ENCODE peak calls at places on chromosomes 3 and 15, in five cellular contexts. T is breast epithelium, X is uterus, M is fibroblast of lung, R is MM.1S. B is an unnamed sample.

GRCh38 chr3:56985460-56986327 is 74.8 kb upstream of the SPATA12 start:
- DNase-seq in X (no peak), T (no peak), R (no peak), M (peak), B (no peak)

GRCh38 chr3:159151130-159151529 is 349.3 kb downstream of the MFSD1 start:
- DNase-seq in T (no peak), X (no peak), R (no peak), M (no peak), B (no peak)

GRCh38 chr3:94336076-94336741 is 273.3 kb downstream of the NSUN3 start:
- DNase-seq in X (no peak), R (peak), M (peak), T (no peak), B (no peak)

GRCh38 chr3:114519415-114519814 is 225.6 kb downstream of the TIGIT start:
- DNase-seq in M (peak), X (no peak), T (no peak), R (no peak), B (no peak)

GRCh38 chr3:184066211-184066610 is 13.4 kb downstream of the HTR3C start:
- DNase-seq in M (no peak), X (no peak), T (no peak), R (no peak), B (no peak)

GRCh38 chr3:123764642-123765041 is 119.5 kb downstream of the MYLK start:
- DNase-seq in T (no peak), R (no peak), X (no peak), M (no peak), B (no peak)

GRCh38 chr3:99720985-99721632 is 82.7 kb downstream of the COL8A1 start:
- DNase-seq in M (peak), R (no peak), T (no peak), X (peak), B (no peak)

GRCh38 chr3:2950159-2950558 is 160.0 kb downstream of the IL5RA start:
- DNase-seq in R (no peak), M (no peak), T (no peak), X (no peak), B (no peak)

GRCh38 chr15:31084176-31084575 is 17.3 kb downstream of the TRPM1 start:
- DNase-seq in T (no peak), X (no peak), R (no peak), M (no peak), B (no peak)

GRCh38 chr15:89114974-89115373 is 26.7 kb downstream of the ABHD2 start:
- DNase-seq in T (no peak), R (peak), X (peak), M (peak), B (peak)

GRCh38 chr3:132399054-132399929 is 18.0 kb upstream of the DNAJC13 start:
- DNase-seq in M (peak), R (peak), T (no peak), X (no peak), B (no peak)

GRCh38 chr15:87662575-87662974 is 594.0 kb downstream of the NTRK3 start:
- DNase-seq in R (no peak), X (no peak), M (no peak), T (no peak), B (no peak)

GRCh38 chr15:87661481-87661880 is 595.1 kb downstream of the NTRK3 start:
- DNase-seq in T (no peak), X (no peak), M (no peak), R (no peak), B (no peak)

GRCh38 chr15:87661952-87662351 is 594.6 kb downstream of the NTRK3 start:
- DNase-seq in M (no peak), T (no peak), X (no peak), R (no peak), B (no peak)

GRCh38 chr15:87656373-87656772 is 600.2 kb downstream of the NTRK3 start:
- DNase-seq in X (no peak), M (no peak), R (no peak), T (no peak), B (no peak)

GRCh38 chr15:87660494-87661129 is 595.9 kb downstream of the NTRK3 start:
- DNase-seq in R (no peak), X (no peak), M (no peak), T (no peak), B (no peak)
- TF ChIP-seq CTCF in R (no peak), X (no peak), M (no peak), T (no peak), B (no peak)

GRCh38 chr3:41222508-41222907 is 23.2 kb downstream of the CTNNB1 start:
- DNase-seq in T (no peak), M (no peak), R (no peak), X (no peak), B (no peak)
- H3K4me3 ChIP-seq in T (no peak), M (no peak), R (no peak), X (no peak), B (no peak)

GRCh38 chr3:45507820-45508317 is 86.7 kb upstream of the LIMD1 start:
- DNase-seq in R (no peak), X (no peak), M (peak), T (no peak), B (no peak)
- TF ChIP-seq CTCF in R (no peak), X (no peak), M (peak), T (no peak), B (no peak)

DNA sequence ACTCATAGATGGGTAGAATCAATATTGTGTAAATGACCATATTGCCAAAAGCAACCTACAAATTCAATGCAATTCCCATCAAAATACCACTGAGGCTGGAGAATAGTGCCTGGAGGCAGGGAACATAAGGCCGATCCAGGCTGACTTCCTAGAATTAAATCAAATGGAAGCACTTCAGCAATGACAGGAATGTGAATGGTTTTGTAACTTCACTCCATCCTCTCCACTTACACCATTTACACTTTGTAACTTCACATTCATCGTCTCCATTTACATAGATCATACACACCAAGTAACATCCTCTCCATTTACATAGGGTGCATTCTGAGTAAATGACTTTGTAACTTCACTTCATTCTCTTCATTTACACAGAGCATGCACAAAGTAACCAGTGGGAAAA is 11.6 kb downstream of the STRIT1 start:
- DNase-seq in M (peak), R (no peak), X (no peak), T (no peak), B (no peak)
- H3K4me3 ChIP-seq in M (no peak), R (no peak), X (no peak), T (no peak), B (no peak)

DNA sequence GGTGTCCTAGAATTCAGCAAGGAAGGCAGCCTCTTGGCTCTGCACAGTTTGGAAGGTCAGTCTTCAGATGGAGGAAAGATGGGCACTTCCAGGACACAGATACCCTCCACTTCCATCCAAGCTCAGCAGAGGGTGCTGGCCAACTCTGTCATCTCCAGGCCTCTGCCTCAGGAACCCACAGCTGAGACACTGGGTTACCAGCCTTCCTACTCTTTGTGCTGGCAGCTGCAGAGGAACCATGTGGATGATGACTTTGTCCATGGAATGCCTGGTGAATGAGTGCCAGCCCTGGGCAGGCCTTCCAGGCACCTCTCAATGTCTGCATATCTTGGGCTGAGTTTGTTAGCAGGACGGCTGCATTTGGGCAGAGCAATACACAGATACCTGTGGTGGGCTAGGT is 325.6 kb upstream of the CTDSPL start:
- DNase-seq in X (no peak), M (no peak), R (no peak), T (no peak), B (no peak)
- TF ChIP-seq CTCF in X (no peak), M (no peak), R (no peak), T (no peak), B (peak)

DNA sequence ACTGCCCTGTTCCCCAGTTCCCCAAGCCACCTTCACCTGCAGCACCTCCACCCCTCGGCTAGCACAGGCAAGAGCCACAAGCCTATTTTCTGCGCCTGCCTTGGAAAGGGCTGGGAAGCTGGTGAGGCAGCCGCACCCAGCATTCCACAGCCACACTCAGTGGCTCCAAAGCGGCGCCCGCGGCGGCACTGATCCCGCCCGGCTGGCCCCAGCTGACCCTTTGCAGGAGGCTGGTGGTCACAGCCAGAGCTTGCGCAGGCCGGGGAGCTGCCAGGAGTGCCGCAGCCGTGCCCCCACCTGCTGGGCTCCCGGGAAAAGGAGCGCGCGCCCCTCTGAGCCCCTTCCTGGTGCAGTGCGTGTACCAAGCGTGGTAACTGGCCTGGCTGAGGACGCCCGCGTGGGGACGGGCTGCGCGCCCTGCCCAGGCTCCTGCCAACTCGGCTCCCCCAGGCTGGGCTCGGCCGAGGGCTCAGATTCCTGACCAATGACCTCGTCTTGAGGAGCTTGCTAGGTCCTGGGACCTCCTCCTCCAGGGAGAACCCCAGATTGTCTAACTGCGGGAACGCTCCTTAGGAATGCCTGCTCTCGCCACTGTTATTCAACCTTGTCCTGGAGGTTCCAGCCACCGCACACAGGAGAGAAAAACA is 13.3 kb downstream of the GRAMD2A start:
- DNase-seq in X (no peak), T (peak), R (no peak), M (peak), B (peak)
- H3K4me3 ChIP-seq in X (no peak), T (peak), R (no peak), M (no peak), B (peak)

DNA sequence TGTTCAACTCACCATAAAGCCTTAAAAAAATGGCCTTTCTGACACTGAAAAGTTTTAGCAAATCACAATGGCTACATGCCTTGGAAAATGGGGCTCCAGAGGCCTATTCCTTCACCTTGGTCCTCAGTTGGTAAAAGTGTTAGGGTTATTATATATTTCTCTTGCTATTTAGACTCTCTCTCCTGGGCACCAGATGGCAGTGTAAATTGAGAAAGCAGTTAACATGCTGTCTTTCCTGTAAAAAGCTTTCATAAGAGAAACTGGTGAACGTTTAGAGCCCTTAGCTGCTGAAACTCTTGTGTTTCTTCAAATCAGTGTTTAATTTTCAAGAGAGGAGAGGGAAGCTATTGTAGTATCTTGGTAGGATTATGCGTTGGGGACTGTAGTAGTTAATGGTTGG is 89.9 kb downstream of the LRTM1 start:
- DNase-seq in M (peak), R (no peak), T (no peak), X (no peak), B (no peak)
- TF ChIP-seq CTCF in M (no peak), R (no peak), T (no peak), X (no peak), B (no peak)

GRCh38 chr3:14602006-14602803 is 49.4 kb upstream of the CCDC174 start:
- DNase-seq in X (no peak), R (no peak), T (no peak), M (no peak), B (peak)
- H3K4me3 ChIP-seq in X (peak), R (no peak), T (peak), M (no peak), B (no peak)